ENCODE peak calls at places on chromosomes 16 and 17, in six cellular contexts. C is kidney epithelial cell, L is HFFc6, G is AG10803, M is hypothalamus, Z is hippocampal formation. K is an unnamed sample.

GRCh38 chr17:53627511-53627910 is 195.2 kb upstream of the KIF2B start:
- DNase-seq in G (peak; percentile 67), Z (no peak), M (no peak), C (peak; percentile 44), L (no peak), K (no peak)

GRCh38 chr17:13437966-13438779 is 163.6 kb downstream of the HS3ST3A1 start:
- DNase-seq in C (peak; percentile 39), G (no peak), M (no peak), L (no peak), Z (no peak), K (no peak)

GRCh38 chr17:27762527-27763305 is 37.6 kb downstream of the NOS2 start:
- DNase-seq in Z (no peak), G (peak; percentile 18), M (no peak), L (peak; percentile 16), C (no peak), K (no peak)

GRCh38 chr17:81020767-81021497 is 14.0 kb upstream of the BAIAP2 start:
- DNase-seq in M (peak; percentile 43), Z (no peak), G (peak; percentile 53), C (no peak), L (no peak), K (no peak)

GRCh38 chr17:21008516-21008915 is 34.3 kb downstream of the USP22 start:
- DNase-seq in L (no peak), Z (no peak), C (no peak), G (no peak), M (no peak), K (no peak)

GRCh38 chr17:56309897-56310296 is 156.6 kb downstream of the ANKFN1 start:
- DNase-seq in L (no peak), Z (no peak), C (no peak), M (no peak), G (no peak), K (no peak)

GRCh38 chr17:49696233-49696761 is 11.5 kb downstream of the SLC35B1 start:
- DNase-seq in L (no peak), Z (no peak), G (no peak), M (peak; percentile 27), C (no peak), K (no peak)

GRCh38 chr17:68461589-68461988 is 4.3 kb upstream of the WIPI1 start:
- DNase-seq in L (no peak), G (no peak), Z (no peak), M (no peak), C (no peak), K (no peak)

GRCh38 chr17:31696184-31696602 is 162.9 kb downstream of the COPRS start:
- DNase-seq in G (peak; percentile 100), M (peak; percentile 16), Z (peak; percentile 10), C (no peak), L (peak; percentile 98), K (no peak)

GRCh38 chr16:24853830-24854229 is 8.1 kb downstream of the SLC5A11 start:
- DNase-seq in G (peak; percentile 25), M (peak; percentile 84), Z (peak; percentile 77), C (no peak), L (peak; percentile 32), K (no peak)

GRCh38 chr17:63497708-63498483 is 21.0 kb downstream of the ACE start:
- DNase-seq in L (no peak), Z (no peak), C (no peak), G (no peak), M (no peak), K (no peak)

GRCh38 chr16:81937305-81938038 is 73.8 kb downstream of the SDR42E1 start:
- DNase-seq in M (no peak), L (no peak), G (no peak), C (no peak), Z (no peak), K (no peak)

GRCh38 chr17:31587462-31587861 is 196.0 kb downstream of the RAB11FIP4 start:
- DNase-seq in C (no peak), L (no peak), M (no peak), Z (no peak), G (no peak), K (no peak)

GRCh38 chr16:8764486-8765250 is 32.8 kb downstream of the TMEM186 start:
- DNase-seq in Z (no peak), M (no peak), C (no peak), L (no peak), G (no peak), K (no peak)

GRCh38 chr16:4748682-4749411 is 14.5 kb downstream of the DNAAF8 start:
- DNase-seq in G (no peak), Z (no peak), C (no peak), L (no peak), M (no peak), K (no peak)